ENCODE peak calls at places on chromosome 7, in eight cellular contexts. D is EL; I is M059J; K is chondrocyte; O is hepatic stellate cell; C is stimulated activated CD8-positive, alpha-beta memory T cell treated with anti-CD3 and anti-CD28 coated beads, Interleukin-15, amount 100 ng/mL, for 1 hour; P is activated T-cell treated with anti-CD3 and anti-CD28 coated beads for 1 hour; E is non-pigmented ciliary epithelial cell. X is an unnamed sample.

GRCh38 chr7:86647340-86648094 is 3.8 kb downstream of the GRM3 start:
- DNase-seq in O (no peak), I (no peak), D (no peak), E (no peak), C (no peak), P (no peak), K (no peak), X (no peak)

GRCh38 chr7:33673029-33673700 is 232.2 kb upstream of the BMPER start:
- DNase-seq in D (no peak), P (no peak), K (no peak), C (no peak), I (no peak), O (no peak), E (no peak), X (no peak)

GRCh38 chr7:102415685-102416225 is 17.6 kb upstream of the ORAI2 start:
- DNase-seq in K (no peak), P (peak; percentile 36), E (no peak), D (no peak), O (no peak), I (no peak), C (peak; percentile 20), X (no peak)

GRCh38 chr7:137882806-137883205 is 36.0 kb upstream of the DGKI start:
- DNase-seq in I (peak; percentile 64), D (peak; percentile 40), C (no peak), E (no peak), K (no peak), O (no peak), P (no peak), X (no peak)

GRCh38 chr7:137953043-137953691 is 48.7 kb downstream of the CREB3L2 start:
- DNase-seq in D (peak; percentile 82), E (no peak), P (no peak), O (no peak), C (no peak), K (no peak), I (peak; percentile 96), X (peak; percentile 38)

GRCh38 chr7:41437257-41438196 is 265.4 kb downstream of the INHBA start:
- DNase-seq in E (no peak), I (peak; percentile 88), O (no peak), P (no peak), K (no peak), C (no peak), D (peak; percentile 50), X (peak; percentile 54)

GRCh38 chr7:114925443-114925842 is 3.5 kb downstream of the MDFIC start:
- DNase-seq in K (no peak), E (no peak), P (no peak), D (no peak), O (no peak), C (no peak), I (no peak), X (no peak)

GRCh38 chr7:131443496-131443895 is 112.9 kb downstream of the PODXL start:
- DNase-seq in P (no peak), E (no peak), K (no peak), I (no peak), O (no peak), D (no peak), C (no peak), X (no peak)

GRCh38 chr7:76267107-76267834 is 35.2 kb upstream of the HSPB1 start:
- DNase-seq in C (no peak), E (no peak), I (no peak), D (no peak), O (no peak), P (no peak), K (no peak), X (no peak)

GRCh38 chr7:25389489-25390106 is 161.3 kb upstream of the NPVF start:
- DNase-seq in P (no peak), I (peak; percentile 66), E (peak; percentile 11), O (peak; percentile 22), K (no peak), C (no peak), D (peak; percentile 39), X (peak; percentile 12)

GRCh38 chr7:157335991-157336382 is 817 bp upstream of the DNAJB6 start:
- DNase-seq in D (no peak), P (no peak), E (no peak), C (no peak), K (no peak), I (no peak), O (no peak), X (no peak)

GRCh38 chr7:112869111-112869774 is 79.0 kb upstream of the TMEM168 start:
- DNase-seq in C (peak; percentile 14), I (peak; percentile 15), O (peak; percentile 22), K (no peak), P (peak; percentile 12), D (peak; percentile 45), E (no peak), X (peak; percentile 13)

GRCh38 chr7:140484479-140484878 is 5.2 kb upstream of the MKRN1 start:
- DNase-seq in P (no peak), E (no peak), C (no peak), D (no peak), I (no peak), O (no peak), K (no peak), X (no peak)

GRCh38 chr7:143900230-143900766 is 1.7 kb downstream of the TCAF1 start:
- DNase-seq in K (no peak), O (no peak), I (peak; percentile 12), E (no peak), C (no peak), P (no peak), D (peak; percentile 21), X (no peak)

GRCh38 chr7:55066479-55066878 is 47.7 kb downstream of the EGFR start:
- DNase-seq in K (no peak), I (peak; percentile 57), D (no peak), O (no peak), P (no peak), E (no peak), C (no peak), X (no peak)

GRCh38 chr7:77684030-77684429 is 12.2 kb upstream of the RSBN1L start:
- DNase-seq in I (no peak), E (peak; percentile 72), D (no peak), C (no peak), O (peak; percentile 73), P (no peak), K (no peak), X (no peak)

GRCh38 chr7:131802195-131802594 is 245.8 kb upstream of the PODXL start:
- DNase-seq in E (no peak), C (no peak), D (no peak), I (no peak), P (no peak), K (no peak), O (no peak), X (no peak)

GRCh38 chr7:138556771-138557484 is 96.9 kb downstream of the TRIM24 start:
- DNase-seq in D (no peak), C (no peak), E (no peak), O (no peak), K (no peak), I (no peak), P (no peak), X (no peak)

GRCh38 chr7:34096135-34096775 is 190.9 kb downstream of the BMPER start:
- DNase-seq in K (no peak), D (peak; percentile 83), C (no peak), I (peak; percentile 69), E (no peak), P (no peak), O (peak; percentile 62), X (peak; percentile 52)

GRCh38 chr7:26637610-26638009 is 226.8 kb downstream of the SKAP2 start:
- DNase-seq in E (no peak), P (no peak), D (no peak), O (no peak), C (no peak), K (no peak), I (no peak), X (no peak)

GRCh38 chr7:102416406-102416805 is 17.0 kb upstream of the ORAI2 start:
- DNase-seq in I (no peak), O (no peak), P (no peak), K (no peak), D (no peak), E (no peak), C (no peak), X (no peak)